ENCODE peak calls at places on chromosomes 3 and 15, in four cellular contexts. Y is amygdala, B is lung microvascular endothelial cell, P is skeletal muscle cell. W is an unnamed sample.

GRCh38 chr3:111338059-111338698 is 203.8 kb upstream of the CD96 start:
- DNase-seq in Y (no peak), B (peak), P (peak), W (peak)

GRCh38 chr3:117127147-117127546 is 417.6 kb downstream of the TUSC7 start:
- DNase-seq in Y (no peak), B (no peak), P (no peak), W (no peak)

GRCh38 chr3:142894493-142894892 is 5.6 kb upstream of the PCOLCE2 start:
- DNase-seq in Y (no peak), B (no peak), P (no peak), W (no peak)

GRCh38 chr3:112132975-112133448 is at the start of gene GCSAM:
- DNase-seq in Y (no peak), B (no peak), P (no peak), W (peak)

GRCh38 chr3:190041333-190042041 is 79.2 kb downstream of the P3H2 start:
- DNase-seq in Y (no peak), B (no peak), P (no peak), W (no peak)

GRCh38 chr15:99055555-99056134 is 48.1 kb upstream of the PGPEP1L start:
- DNase-seq in Y (no peak), B (no peak), P (no peak), W (no peak)

GRCh38 chr3:49620728-49621127 is 53.4 kb upstream of the APEH start:
- DNase-seq in Y (no peak), B (no peak), P (no peak), W (no peak)

GRCh38 chr3:150253622-150254021 is 154.5 kb upstream of the TSC22D2 start:
- DNase-seq in Y (no peak), B (peak), P (no peak), W (no peak)